ENCODE peak calls at places on chromosome 4, in nine cellular contexts. S is natural killer cell; E is B cell; Y is body of pancreas; T is activated effector memory CD4-positive, alpha-beta T cell treated with anti-CD3 and anti-CD28 coated beads, Interleukin-2, amount 50 U/mL, for 16 hours; H is NCI-H1436 treated with DMSO at 0.1 percent for 48 hours; A is glutamatergic neuron; K is fibroblast of pulmonary artery; B is H9. J is an unnamed sample.

GRCh38 chr4:3316146-3316545 is 23.3 kb downstream of the RGS12 start:
- DNase-seq in S (no peak), E (no peak), Y (peak; percentile 5), T (peak; percentile 33), H (no peak), A (no peak), K (no peak), B (peak; percentile 16), J (no peak)

GRCh38 chr4:128823025-128823661 is 13.6 kb downstream of the JADE1 start:
- DNase-seq in S (no peak), E (no peak), Y (no peak), T (no peak), H (no peak), A (no peak), K (peak; percentile 78), B (no peak), J (no peak)

GRCh38 chr4:75895744-75896314 is 6.4 kb downstream of the PPEF2 start:
- DNase-seq in S (no peak), E (peak; percentile 68), Y (no peak), T (no peak), H (no peak), A (no peak), K (peak; percentile 45), B (peak; percentile 45), J (no peak)

GRCh38 chr4:48375651-48376291 is 34.4 kb downstream of the SLAIN2 start:
- DNase-seq in S (no peak), E (no peak), Y (no peak), T (no peak), H (peak; percentile 54), A (no peak), K (peak; percentile 81), B (no peak), J (no peak)

GRCh38 chr4:38509551-38509950 is 154.4 kb upstream of the KLF3 start:
- DNase-seq in S (no peak), E (no peak), Y (no peak), T (peak; percentile 69), H (no peak), A (no peak), K (no peak), B (no peak), J (no peak)

GRCh38 chr4:40214661-40215418 is 18.0 kb downstream of the RHOH start:
- DNase-seq in S (no peak), E (no peak), Y (no peak), T (no peak), H (no peak), A (no peak), K (no peak), B (no peak), J (no peak)

GRCh38 chr4:180434131-180434895 is 1808.9 kb upstream of the TENM3 start:
- DNase-seq in S (no peak), E (no peak), Y (no peak), T (no peak), H (no peak), A (no peak), K (no peak), B (no peak), J (no peak)

GRCh38 chr4:24248674-24249644 is 335.4 kb downstream of the DHX15 start:
- DNase-seq in S (no peak), E (no peak), Y (no peak), T (no peak), H (no peak), A (no peak), K (no peak), B (no peak), J (no peak)

GRCh38 chr4:185396724-185397402 is at the start of gene ANKRD37:
- DNase-seq in S (no peak), E (peak; percentile 22), Y (peak; percentile 87), T (peak; percentile 63), H (no peak), A (peak; percentile 45), K (peak; percentile 53), B (peak; percentile 69), J (peak; percentile 52)

GRCh38 chr4:119785963-119786362 is 157.4 kb upstream of the PDE5A start:
- DNase-seq in S (no peak), E (peak; percentile 6), Y (peak; percentile 21), T (no peak), H (no peak), A (no peak), K (peak; percentile 43), B (no peak), J (peak; percentile 22)

GRCh38 chr4:150583287-150584197 is 1.6 kb downstream of the MAB21L2 start:
- DNase-seq in S (no peak), E (no peak), Y (no peak), T (no peak), H (no peak), A (peak; percentile 49), K (peak; percentile 35), B (peak; percentile 74), J (peak; percentile 49)

GRCh38 chr4:175422331-175422730 is 389.7 kb downstream of the GPM6A start:
- DNase-seq in S (no peak), E (no peak), Y (no peak), T (no peak), H (no peak), A (no peak), K (no peak), B (no peak), J (no peak)

GRCh38 chr4:56505269-56506109 is at the start of gene ARL9:
- DNase-seq in S (peak; percentile 48), E (peak; percentile 77), Y (peak; percentile 43), T (peak; percentile 82), H (no peak), A (peak; percentile 56), K (peak; percentile 52), B (peak; percentile 80), J (peak; percentile 76)

GRCh38 chr4:1480720-1481119 is 74.5 kb upstream of the NKX1-1 start:
- DNase-seq in S (no peak), E (no peak), Y (no peak), T (peak; percentile 28), H (no peak), A (no peak), K (no peak), B (no peak), J (no peak)

GRCh38 chr4:48093949-48094550 is 40.0 kb downstream of the TXK start:
- DNase-seq in S (no peak), E (no peak), Y (peak; percentile 23), T (peak; percentile 70), H (no peak), A (no peak), K (peak; percentile 31), B (no peak), J (no peak)

GRCh38 chr4:65416875-65417274 is 253.4 kb downstream of the EPHA5 start:
- DNase-seq in S (no peak), E (no peak), Y (peak; percentile 92), T (no peak), H (no peak), A (peak; percentile 65), K (peak; percentile 7), B (peak; percentile 25), J (no peak)

GRCh38 chr4:129167640-129168260 is 71.8 kb downstream of the C4orf33 start:
- DNase-seq in S (no peak), E (no peak), Y (peak; percentile 48), T (no peak), H (no peak), A (no peak), K (no peak), B (peak; percentile 69), J (peak; percentile 43)

GRCh38 chr4:38983756-38984647 is 48.2 kb downstream of the TMEM156 start:
- DNase-seq in S (no peak), E (no peak), Y (no peak), T (no peak), H (no peak), A (no peak), K (peak; percentile 44), B (no peak), J (no peak)

GRCh38 chr4:1641671-1642070 is 42.4 kb downstream of the FAM53A start:
- DNase-seq in S (no peak), E (no peak), Y (no peak), T (no peak), H (no peak), A (no peak), K (no peak), B (no peak), J (no peak)

GRCh38 chr4:102642571-102643298 is 118.0 kb downstream of the MANBA start:
- DNase-seq in S (no peak), E (no peak), Y (no peak), T (no peak), H (no peak), A (no peak), K (peak; percentile 72), B (no peak), J (no peak)

GRCh38 chr4:67576538-67576937 is 18.0 kb downstream of the STAP1 start:
- DNase-seq in S (no peak), E (no peak), Y (no peak), T (no peak), H (no peak), A (no peak), K (no peak), B (no peak), J (no peak)

GRCh38 chr4:25926473-25926872 is 12.5 kb downstream of the SMIM20 start:
- DNase-seq in S (no peak), E (peak; percentile 26), Y (no peak), T (no peak), H (peak; percentile 14), A (no peak), K (no peak), B (no peak), J (no peak)

GRCh38 chr4:168560184-168560834 is 63.5 kb downstream of the PALLD start:
- DNase-seq in S (no peak), E (no peak), Y (no peak), T (no peak), H (peak; percentile 26), A (no peak), K (no peak), B (no peak), J (no peak)

GRCh38 chr4:99378876-99379275 is 26.3 kb upstream of the ADH1C start:
- DNase-seq in S (no peak), E (no peak), Y (no peak), T (no peak), H (no peak), A (no peak), K (no peak), B (no peak), J (no peak)

GRCh38 chr4:3416821-3417221 is 24.9 kb upstream of the HGFAC start:
- DNase-seq in S (no peak), E (no peak), Y (no peak), T (peak; percentile 54), H (no peak), A (peak; percentile 5), K (no peak), B (peak; percentile 25), J (no peak)

GRCh38 chr4:114349543-114350175 is 248.9 kb upstream of the UGT8 start:
- DNase-seq in S (no peak), E (no peak), Y (no peak), T (no peak), H (no peak), A (no peak), K (no peak), B (no peak), J (no peak)

GRCh38 chr4:10816571-10816970 is 132.0 kb upstream of the CLNK start:
- DNase-seq in S (no peak), E (no peak), Y (no peak), T (no peak), H (no peak), A (no peak), K (no peak), B (no peak), J (no peak)

GRCh38 chr4:140163029-140163810 is 9.2 kb upstream of the MAML3 start:
- DNase-seq in S (no peak), E (no peak), Y (no peak), T (no peak), H (no peak), A (no peak), K (peak; percentile 84), B (no peak), J (no peak)

GRCh38 chr4:4625488-4625887 is 83.6 kb upstream of the STX18 start:
- DNase-seq in S (no peak), E (no peak), Y (no peak), T (no peak), H (no peak), A (peak; percentile 39), K (peak; percentile 29), B (no peak), J (no peak)

GRCh38 chr4:112978691-112979472 is 70.6 kb upstream of the ANK2 start:
- DNase-seq in S (no peak), E (no peak), Y (no peak), T (no peak), H (no peak), A (no peak), K (peak; percentile 4), B (peak; percentile 30), J (no peak)

GRCh38 chr4:24850669-24851068 is 55.3 kb downstream of the SOD3 start:
- DNase-seq in S (no peak), E (no peak), Y (no peak), T (no peak), H (no peak), A (no peak), K (peak; percentile 85), B (no peak), J (no peak)

J was measured in WTC11.